ENCODE peak calls at places on chromosomes 12 and 14, in ten cellular contexts. T is psoas muscle; D is colonic mucosa; A is effector memory CD4-positive, alpha-beta T cell; W is IMR-90; I is heart right ventricle; M is HepG2; U is SK-N-SH; S is mesendoderm; N is fibroblast of lung. J is an unnamed sample.

GRCh38 chr12:19744760-19745218 is 305.5 kb downstream of the AEBP2 start:
- DNase-seq in A (no peak), S (no peak), T (no peak), I (peak; percentile 43), M (no peak), W (peak; percentile 84), N (peak; percentile 91), U (no peak), D (no peak), J (no peak)

GRCh38 chr14:36845346-36846042 is 183.8 kb downstream of the PAX9 start:
- DNase-seq in D (no peak), U (no peak), S (no peak), T (no peak), M (no peak), W (peak; percentile 3), N (no peak), A (no peak), I (no peak), J (no peak)

GRCh38 chr12:3872800-3873636 is at the start of gene PARP11:
- DNase-seq in S (peak; percentile 98), U (peak; percentile 92), I (peak; percentile 98), D (peak; percentile 98), M (peak; percentile 91), W (peak; percentile 95), N (peak; percentile 97), A (peak; percentile 93), T (peak; percentile 98), J (peak; percentile 93)

GRCh38 chr12:58026892-58027891 is 85.8 kb downstream of the ATP23 start:
- DNase-seq in W (no peak), T (peak; percentile 46), U (no peak), D (no peak), I (no peak), A (no peak), N (peak; percentile 70), S (no peak), M (no peak), J (no peak)

GRCh38 chr12:120687570-120688289 is 781 bp downstream of the MLEC start:
- DNase-seq in I (peak; percentile 24), N (peak; percentile 29), S (peak; percentile 54), U (no peak), W (no peak), A (no peak), D (peak; percentile 63), M (no peak), T (peak; percentile 58), J (no peak)

GRCh38 chr14:89013098-89013504 is 188.7 kb downstream of the TTC8 start:
- DNase-seq in I (no peak), D (peak; percentile 82), N (no peak), A (no peak), T (no peak), W (peak; percentile 11), U (no peak), S (peak; percentile 88), M (peak; percentile 90), J (no peak)

GRCh38 chr12:20220339-20220738 is 148.0 kb upstream of the PDE3A start:
- DNase-seq in T (no peak), U (no peak), N (peak; percentile 37), S (peak; percentile 86), M (no peak), D (no peak), I (no peak), W (peak; percentile 34), A (no peak), J (no peak)

GRCh38 chr12:26846419-26846818 is 13.4 kb upstream of the ITPR2 start:
- DNase-seq in S (no peak), T (no peak), M (no peak), D (no peak), W (no peak), I (no peak), A (no peak), U (no peak), N (no peak), J (no peak)

GRCh38 chr12:99611117-99611516 is 36.4 kb upstream of the GARIN6 start:
- DNase-seq in T (no peak), W (no peak), A (no peak), N (peak; percentile 62), S (peak; percentile 47), U (no peak), M (no peak), I (no peak), D (no peak), J (no peak)

GRCh38 chr12:52005903-52006703 is 643 bp upstream of the TAMALIN start:
- DNase-seq in N (no peak), W (no peak), A (no peak), S (peak; percentile 76), I (peak; percentile 52), T (peak; percentile 71), D (peak; percentile 53), U (no peak), M (no peak), J (peak; percentile 72)

GRCh38 chr12:92988622-92989130 is 59.6 kb upstream of the EEA1 start:
- DNase-seq in A (no peak), S (no peak), N (no peak), D (no peak), M (peak; percentile 48), W (no peak), I (no peak), U (no peak), T (no peak), J (no peak)

GRCh38 chr12:43551271-43551970 is 582 bp downstream of the ADAMTS20 start:
- DNase-seq in U (peak; percentile 70), T (no peak), W (no peak), D (no peak), A (no peak), M (no peak), S (peak; percentile 29), I (no peak), N (no peak), J (no peak)

GRCh38 chr12:114562654-114563053 is 121.3 kb downstream of the TBX3 start:
- DNase-seq in M (no peak), U (no peak), I (no peak), W (no peak), T (no peak), A (no peak), D (no peak), S (peak; percentile 30), N (no peak), J (no peak)

GRCh38 chr12:53524476-53524875 is 17.2 kb upstream of the NPFF start:
- DNase-seq in S (no peak), N (no peak), W (no peak), I (no peak), A (no peak), U (no peak), T (no peak), D (no peak), M (no peak), J (no peak)

GRCh38 chr12:87768884-87769283 is 260.3 kb downstream of the C12orf50 start:
- DNase-seq in S (no peak), M (no peak), D (no peak), A (no peak), N (no peak), U (no peak), I (no peak), T (no peak), W (no peak), J (no peak)

GRCh38 chr14:63432228-63432627 is 110.9 kb downstream of the PPP2R5E start:
- DNase-seq in M (no peak), S (no peak), D (no peak), T (no peak), W (no peak), A (no peak), I (no peak), N (no peak), U (no peak), J (no peak)

GRCh38 chr12:128164533-128164932 is 102.4 kb upstream of the TMEM132C start:
- DNase-seq in I (no peak), U (no peak), D (no peak), W (no peak), N (no peak), M (no peak), S (no peak), T (no peak), A (no peak), J (no peak)

GRCh38 chr14:100019156-100019882 is 45.9 kb upstream of the EVL start:
- DNase-seq in S (no peak), T (no peak), U (peak; percentile 62), W (peak; percentile 75), I (no peak), A (no peak), M (peak; percentile 84), N (peak; percentile 70), D (no peak), J (no peak)

DNA sequence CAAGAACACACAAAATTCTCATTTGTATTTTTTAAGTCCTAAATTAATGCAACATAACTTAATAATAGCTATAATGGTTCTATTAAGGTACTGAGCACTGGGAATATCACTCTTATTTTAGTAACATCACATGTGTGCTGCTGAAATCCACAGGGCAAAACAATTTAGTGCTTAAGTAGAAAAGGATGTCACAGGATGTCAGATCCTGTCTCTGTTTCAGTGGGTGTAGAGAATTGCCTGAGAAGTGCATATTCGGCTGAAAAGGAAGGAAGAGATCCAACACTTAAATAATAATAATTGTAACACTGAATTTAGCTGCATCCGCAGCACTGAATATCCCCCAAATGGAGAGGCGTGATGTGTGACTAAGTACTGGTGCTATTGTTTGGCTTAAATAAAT is 8.6 kb downstream of the LDHB start:
- DNase-seq in I (no peak), S (no peak), A (no peak), D (no peak), T (no peak), N (no peak), M (no peak), W (no peak), U (no peak), J (no peak)
- H3K36me3 ChIP-seq in I (no peaks in the 10 kb centered on the region), S (peaks cover 6% of the 10 kb centered on the region), A (peaks cover 66% of the 10 kb centered on the region), D (no peaks in the 10 kb centered on the region), T (peaks cover 71% of the 10 kb centered on the region), N (peaks cover 10% of the 10 kb centered on the region), M (no peaks in the 10 kb centered on the region), W (peaks cover 44% of the 10 kb centered on the region), U (peaks cover 83% of the 10 kb centered on the region), J (peaks cover 76% of the 10 kb centered on the region)

DNA sequence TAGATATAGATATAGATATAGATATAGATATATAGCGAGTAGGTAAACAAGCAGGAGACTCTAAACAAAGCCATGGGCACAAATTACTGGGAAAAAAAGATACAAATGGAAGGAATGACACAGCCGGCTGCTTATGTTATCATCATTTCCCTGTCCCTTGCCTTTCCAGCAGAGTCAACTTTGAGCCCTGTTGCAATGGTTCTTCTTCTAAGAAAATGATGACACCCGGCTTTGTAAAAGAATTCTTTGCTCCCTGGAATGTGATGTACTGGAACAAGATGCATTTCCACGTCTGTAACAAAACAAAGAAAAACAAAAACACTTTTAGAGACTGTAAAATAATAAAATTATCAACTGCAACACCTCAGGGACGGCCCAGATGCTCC is 1121.4 kb upstream of the TMEM132C start:
- DNase-seq in U (no peak), A (no peak), I (no peak), D (no peak), T (no peak), W (no peak), S (no peak), N (no peak), M (no peak), J (no peak)
- H3K4me3 ChIP-seq in U (peak overlapping the region; percentile 55), A (peak overlapping the region; percentile 40), I (peak overlapping the region; percentile 64), D (peak overlapping the region; percentile 61), T (peak overlapping the region; percentile 64), W (peak overlapping the region; percentile 63), S (no peak overlapping the region), N (peak overlapping the region; percentile 58), M (no peak overlapping the region), J (peak overlapping the region; percentile 57)

GRCh38 chr12:108807476-108807875 is 49.9 kb downstream of the SSH1 start:
- DNase-seq in A (no peak), U (no peak), N (no peak), D (no peak), M (no peak), T (no peak), S (no peak), W (no peak), I (no peak), J (no peak)
- H3K36me3 ChIP-seq in A (peaks cover 36% of the 10 kb centered on the region), U (peaks cover 75% of the 10 kb centered on the region), N (peaks cover 38% of the 10 kb centered on the region), D (no peaks in the 10 kb centered on the region), M (peaks cover 47% of the 10 kb centered on the region), T (peaks cover 86% of the 10 kb centered on the region), S (peaks cover 6% of the 10 kb centered on the region), W (peaks cover 62% of the 10 kb centered on the region), I (no peaks in the 10 kb centered on the region), J (peaks cover 49% of the 10 kb centered on the region)

GRCh38 chr14:79294506-79294905 is 916.8 kb downstream of the DIO2 start:
- DNase-seq in N (peak; percentile 53), D (no peak), S (no peak), A (no peak), W (peak; percentile 55), T (no peak), U (no peak), M (no peak), I (no peak), J (no peak)
- H3K4me3 ChIP-seq in N (no peak overlapping the region), D (no peak overlapping the region), S (no peak overlapping the region), A (no peak overlapping the region), W (no peak overlapping the region), T (no peak overlapping the region), U (no peak overlapping the region), M (no peak overlapping the region), I (no peak overlapping the region), J (no peak overlapping the region)

J was measured in ascending aorta.